ENCODE peak calls at places on chromosome 3, in ten cellular contexts. One of them, this sample, is unnamed.

GRCh38 chr3:191460360-191460759 is 603 bp upstream of the PYDC2 start:
- DNase-seq in tibial nerve: no peak
- DNase-seq in cardiac muscle cell: no peak
- DNase-seq in CD8-positive, alpha-beta T cell: no peak
- DNase-seq in lower lobe of right lung: no peak
- DNase-seq in AG09309: no peak
- DNase-seq in fibroblast of mammary gland: no peak
- DNase-seq in GM06990: no peak
- DNase-seq in endothelial cell of umbilical vein: no peak
- DNase-seq in RWPE2: no peak
- DNase-seq in this sample: no peak

GRCh38 chr3:137222736-137223135 is 265.0 kb downstream of the IL20RB start:
- DNase-seq in tibial nerve: no peak
- DNase-seq in cardiac muscle cell: no peak
- DNase-seq in CD8-positive, alpha-beta T cell: no peak
- DNase-seq in lower lobe of right lung: no peak
- DNase-seq in AG09309: no peak
- DNase-seq in fibroblast of mammary gland: no peak
- DNase-seq in GM06990: no peak
- DNase-seq in endothelial cell of umbilical vein: no peak
- DNase-seq in RWPE2: no peak
- DNase-seq in this sample: no peak

GRCh38 chr3:127053450-127053849 is 70.5 kb downstream of the PLXNA1 start:
- DNase-seq in tibial nerve: no peak
- DNase-seq in cardiac muscle cell: no peak
- DNase-seq in CD8-positive, alpha-beta T cell: no peak
- DNase-seq in lower lobe of right lung: no peak
- DNase-seq in AG09309: no peak
- DNase-seq in fibroblast of mammary gland: no peak
- DNase-seq in GM06990: no peak
- DNase-seq in endothelial cell of umbilical vein: no peak
- DNase-seq in RWPE2: peak; percentile 25
- DNase-seq in this sample: no peak

GRCh38 chr3:131550562-131551188 is 47.9 kb upstream of the MRPL3 start:
- DNase-seq in tibial nerve: no peak
- DNase-seq in cardiac muscle cell: no peak
- DNase-seq in CD8-positive, alpha-beta T cell: no peak
- DNase-seq in lower lobe of right lung: no peak
- DNase-seq in AG09309: no peak
- DNase-seq in fibroblast of mammary gland: no peak
- DNase-seq in GM06990: no peak
- DNase-seq in endothelial cell of umbilical vein: no peak
- DNase-seq in RWPE2: no peak
- DNase-seq in this sample: no peak

GRCh38 chr3:189631373-189631408 is at the start of gene TP63:
- DNase-seq in tibial nerve: no peak
- DNase-seq in cardiac muscle cell: no peak
- DNase-seq in CD8-positive, alpha-beta T cell: no peak
- DNase-seq in lower lobe of right lung: no peak
- DNase-seq in AG09309: no peak
- DNase-seq in fibroblast of mammary gland: no peak
- DNase-seq in GM06990: no peak
- DNase-seq in endothelial cell of umbilical vein: no peak
- DNase-seq in RWPE2: no peak
- DNase-seq in this sample: no peak

GRCh38 chr3:109336272-109336957 is 931 bp downstream of the DPPA4 start:
- DNase-seq in tibial nerve: no peak
- DNase-seq in cardiac muscle cell: peak; percentile 56
- DNase-seq in CD8-positive, alpha-beta T cell: peak; percentile 17
- DNase-seq in lower lobe of right lung: no peak
- DNase-seq in AG09309: no peak
- DNase-seq in fibroblast of mammary gland: peak; percentile 15
- DNase-seq in GM06990: no peak
- DNase-seq in endothelial cell of umbilical vein: no peak
- DNase-seq in RWPE2: no peak
- DNase-seq in this sample: peak; percentile 3

GRCh38 chr3:29868702-29869101 is 587.8 kb downstream of the RBMS3 start:
- DNase-seq in tibial nerve: no peak
- DNase-seq in cardiac muscle cell: no peak
- DNase-seq in CD8-positive, alpha-beta T cell: no peak
- DNase-seq in lower lobe of right lung: no peak
- DNase-seq in AG09309: no peak
- DNase-seq in fibroblast of mammary gland: no peak
- DNase-seq in GM06990: no peak
- DNase-seq in endothelial cell of umbilical vein: no peak
- DNase-seq in RWPE2: no peak
- DNase-seq in this sample: no peak

GRCh38 chr3:109050591-109051167 is 67.3 kb downstream of the MORC1 start:
- DNase-seq in tibial nerve: no peak
- DNase-seq in cardiac muscle cell: peak; percentile 11
- DNase-seq in CD8-positive, alpha-beta T cell: no peak
- DNase-seq in lower lobe of right lung: no peak
- DNase-seq in AG09309: no peak
- DNase-seq in fibroblast of mammary gland: peak; percentile 18
- DNase-seq in GM06990: no peak
- DNase-seq in endothelial cell of umbilical vein: peak; percentile 23
- DNase-seq in RWPE2: no peak
- DNase-seq in this sample: no peak

GRCh38 chr3:175434591-175434990 is 575.5 kb downstream of the NAALADL2 start:
- DNase-seq in tibial nerve: no peak
- DNase-seq in cardiac muscle cell: no peak
- DNase-seq in CD8-positive, alpha-beta T cell: no peak
- DNase-seq in lower lobe of right lung: no peak
- DNase-seq in AG09309: no peak
- DNase-seq in fibroblast of mammary gland: no peak
- DNase-seq in GM06990: no peak
- DNase-seq in endothelial cell of umbilical vein: no peak
- DNase-seq in RWPE2: no peak
- DNase-seq in this sample: no peak

GRCh38 chr3:173838644-173839043 is 441.1 kb downstream of the NLGN1 start:
- DNase-seq in tibial nerve: no peak
- DNase-seq in cardiac muscle cell: no peak
- DNase-seq in CD8-positive, alpha-beta T cell: no peak
- DNase-seq in lower lobe of right lung: no peak
- DNase-seq in AG09309: no peak
- DNase-seq in fibroblast of mammary gland: no peak
- DNase-seq in GM06990: no peak
- DNase-seq in endothelial cell of umbilical vein: no peak
- DNase-seq in RWPE2: no peak
- DNase-seq in this sample: no peak

GRCh38 chr3:85303156-85303555 is 344.4 kb downstream of the CADM2 start:
- DNase-seq in tibial nerve: no peak
- DNase-seq in cardiac muscle cell: no peak
- DNase-seq in CD8-positive, alpha-beta T cell: no peak
- DNase-seq in lower lobe of right lung: no peak
- DNase-seq in AG09309: no peak
- DNase-seq in fibroblast of mammary gland: no peak
- DNase-seq in GM06990: no peak
- DNase-seq in endothelial cell of umbilical vein: no peak
- DNase-seq in RWPE2: no peak
- DNase-seq in this sample: no peak

DNA sequence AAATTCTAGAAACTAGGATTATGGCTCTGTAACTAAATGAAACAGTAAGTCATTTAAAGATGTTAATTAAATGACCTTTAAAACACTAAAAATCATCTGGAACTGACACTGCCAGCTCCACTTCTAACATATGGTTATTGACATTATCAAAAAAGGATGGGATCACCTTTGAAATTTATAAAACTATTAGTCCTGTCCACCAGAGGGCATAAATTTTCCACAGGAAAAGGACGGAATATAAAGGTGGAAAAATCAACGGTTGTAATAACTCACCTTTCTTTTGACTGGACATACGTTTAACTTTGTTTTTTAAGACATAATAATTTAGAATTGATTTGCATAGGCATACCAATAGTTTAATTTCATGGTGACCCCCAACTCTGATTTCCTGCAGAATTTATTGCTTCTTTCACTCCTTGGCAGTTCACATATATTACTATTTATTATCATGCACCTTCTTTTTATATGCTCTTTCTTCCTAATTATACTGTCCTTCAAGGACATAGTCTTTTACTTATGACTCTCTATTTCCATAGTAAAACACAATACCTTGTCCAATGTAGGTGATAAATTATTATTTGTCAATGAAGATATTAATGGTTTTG is 345.7 kb downstream of the CADM2 start:
- DNase-seq in tibial nerve: no peak
- DNase-seq in cardiac muscle cell: peak; percentile 7
- DNase-seq in CD8-positive, alpha-beta T cell: no peak
- DNase-seq in lower lobe of right lung: no peak
- DNase-seq in AG09309: no peak
- DNase-seq in fibroblast of mammary gland: no peak
- DNase-seq in GM06990: no peak
- DNase-seq in endothelial cell of umbilical vein: no peak
- DNase-seq in RWPE2: no peak
- DNase-seq in this sample: no peak
- TF ChIP-seq CTCF in tibial nerve: no peak
- TF ChIP-seq CTCF in cardiac muscle cell: no peak
- TF ChIP-seq CTCF in CD8-positive, alpha-beta T cell: no peak
- TF ChIP-seq CTCF in lower lobe of right lung: no peak
- TF ChIP-seq CTCF in AG09309: no peak
- TF ChIP-seq CTCF in fibroblast of mammary gland: peak; percentile 13
- TF ChIP-seq CTCF in GM06990: no peak
- TF ChIP-seq CTCF in endothelial cell of umbilical vein: no peak
- TF ChIP-seq CTCF in RWPE2: peak; percentile 72
- TF ChIP-seq CTCF in this sample: no peak

GRCh38 chr3:195034101-195034500 is 236.9 kb downstream of the XXYLT1 start:
- DNase-seq in tibial nerve: no peak
- DNase-seq in cardiac muscle cell: no peak
- DNase-seq in CD8-positive, alpha-beta T cell: no peak
- DNase-seq in lower lobe of right lung: no peak
- DNase-seq in AG09309: no peak
- DNase-seq in fibroblast of mammary gland: no peak
- DNase-seq in GM06990: no peak
- DNase-seq in endothelial cell of umbilical vein: no peak
- DNase-seq in RWPE2: no peak
- DNase-seq in this sample: no peak

GRCh38 chr3:195034541-195034940 is 236.4 kb downstream of the XXYLT1 start:
- DNase-seq in tibial nerve: no peak
- DNase-seq in cardiac muscle cell: no peak
- DNase-seq in CD8-positive, alpha-beta T cell: no peak
- DNase-seq in lower lobe of right lung: no peak
- DNase-seq in AG09309: no peak
- DNase-seq in fibroblast of mammary gland: no peak
- DNase-seq in GM06990: no peak
- DNase-seq in endothelial cell of umbilical vein: no peak
- DNase-seq in RWPE2: no peak
- DNase-seq in this sample: no peak

GRCh38 chr3:195036203-195037016 is 234.5 kb downstream of the XXYLT1 start:
- DNase-seq in tibial nerve: no peak
- DNase-seq in cardiac muscle cell: no peak
- DNase-seq in CD8-positive, alpha-beta T cell: no peak
- DNase-seq in lower lobe of right lung: no peak
- DNase-seq in AG09309: no peak
- DNase-seq in fibroblast of mammary gland: no peak
- DNase-seq in GM06990: no peak
- DNase-seq in endothelial cell of umbilical vein: no peak
- DNase-seq in RWPE2: no peak
- DNase-seq in this sample: no peak

GRCh38 chr3:195037017-195037373 is 234.0 kb downstream of the XXYLT1 start:
- DNase-seq in tibial nerve: no peak
- DNase-seq in cardiac muscle cell: no peak
- DNase-seq in CD8-positive, alpha-beta T cell: no peak
- DNase-seq in lower lobe of right lung: no peak
- DNase-seq in AG09309: no peak
- DNase-seq in fibroblast of mammary gland: no peak
- DNase-seq in GM06990: no peak
- DNase-seq in endothelial cell of umbilical vein: no peak
- DNase-seq in RWPE2: no peak
- DNase-seq in this sample: no peak

DNA sequence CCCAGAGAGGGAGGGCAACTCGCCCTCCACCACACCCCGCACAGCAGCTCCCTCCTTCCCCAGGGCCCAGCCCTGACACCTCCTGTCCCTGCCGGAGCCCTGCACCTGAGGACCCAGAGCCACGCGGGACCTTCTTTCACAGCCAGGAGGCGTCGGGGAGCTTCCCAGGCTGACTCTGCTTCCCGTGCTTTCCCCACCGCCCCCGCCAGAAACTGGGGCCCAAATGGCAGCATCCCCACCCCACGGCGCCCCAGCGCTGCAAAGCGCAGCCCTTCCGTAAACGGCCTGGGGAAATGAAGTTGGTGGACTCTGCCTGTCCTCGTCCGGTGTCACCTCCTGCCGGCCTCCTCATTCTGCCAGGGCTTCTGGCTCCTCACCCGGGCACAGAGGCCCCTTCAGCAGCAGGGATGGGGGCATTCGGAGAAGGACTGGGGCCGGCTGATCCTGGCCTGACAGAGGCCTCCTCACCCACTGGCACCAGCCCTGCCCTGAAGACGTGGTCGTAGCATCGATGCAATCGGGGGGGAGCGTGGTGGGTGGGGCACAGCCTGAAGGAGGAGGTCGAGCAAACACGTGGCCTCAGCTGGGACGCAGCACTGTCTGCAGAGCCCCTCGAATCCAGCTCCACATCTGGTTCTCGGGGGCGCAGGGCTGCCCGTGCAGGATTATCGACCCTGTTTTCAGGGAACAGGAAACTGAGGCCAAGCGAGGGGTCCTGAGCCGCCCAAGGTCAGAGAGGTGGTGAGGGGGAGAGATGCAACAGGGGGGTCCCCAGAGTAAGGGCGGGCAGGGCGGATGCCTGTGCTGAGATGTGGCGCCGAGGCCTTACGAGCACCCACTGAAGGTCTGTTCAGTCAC is 235.4 kb downstream of the XXYLT1 start:
- DNase-seq in tibial nerve: no peak
- DNase-seq in cardiac muscle cell: no peak
- DNase-seq in CD8-positive, alpha-beta T cell: no peak
- DNase-seq in lower lobe of right lung: no peak
- DNase-seq in AG09309: no peak
- DNase-seq in fibroblast of mammary gland: no peak
- DNase-seq in GM06990: no peak
- DNase-seq in endothelial cell of umbilical vein: no peak
- DNase-seq in RWPE2: no peak
- DNase-seq in this sample: no peak
- H3K4me3 ChIP-seq in tibial nerve: no peak overlapping the region
- H3K4me3 ChIP-seq in cardiac muscle cell: no peak overlapping the region
- H3K4me3 ChIP-seq in CD8-positive, alpha-beta T cell: no peak overlapping the region
- H3K4me3 ChIP-seq in lower lobe of right lung: no peak overlapping the region
- H3K4me3 ChIP-seq in AG09309: no peak overlapping the region
- H3K4me3 ChIP-seq in fibroblast of mammary gland: no peak overlapping the region
- H3K4me3 ChIP-seq in GM06990: no peak overlapping the region
- H3K4me3 ChIP-seq in endothelial cell of umbilical vein: no peak overlapping the region
- H3K4me3 ChIP-seq in RWPE2: no peak overlapping the region
- H3K4me3 ChIP-seq in this sample: no peak overlapping the region

GRCh38 chr3:2765002-2765579 is 345.1 kb downstream of the IL5RA start:
- DNase-seq in tibial nerve: no peak
- DNase-seq in cardiac muscle cell: peak; percentile 65
- DNase-seq in CD8-positive, alpha-beta T cell: no peak
- DNase-seq in lower lobe of right lung: no peak
- DNase-seq in AG09309: no peak
- DNase-seq in fibroblast of mammary gland: no peak
- DNase-seq in GM06990: peak; percentile 13
- DNase-seq in endothelial cell of umbilical vein: no peak
- DNase-seq in RWPE2: no peak
- DNase-seq in this sample: no peak
- TF ChIP-seq CTCF in tibial nerve: no peak
- TF ChIP-seq CTCF in cardiac muscle cell: no peak
- TF ChIP-seq CTCF in CD8-positive, alpha-beta T cell: no peak
- TF ChIP-seq CTCF in lower lobe of right lung: no peak
- TF ChIP-seq CTCF in AG09309: no peak
- TF ChIP-seq CTCF in fibroblast of mammary gland: no peak
- TF ChIP-seq CTCF in GM06990: peak; percentile 53
- TF ChIP-seq CTCF in endothelial cell of umbilical vein: no peak
- TF ChIP-seq CTCF in RWPE2: peak; percentile 24
- TF ChIP-seq CTCF in this sample: no peak

GRCh38 chr3:37130984-37131975 is 43.1 kb downstream of the LRRFIP2 start:
- DNase-seq in tibial nerve: no peak
- DNase-seq in cardiac muscle cell: no peak
- DNase-seq in CD8-positive, alpha-beta T cell: no peak
- DNase-seq in lower lobe of right lung: no peak
- DNase-seq in AG09309: no peak
- DNase-seq in fibroblast of mammary gland: no peak
- DNase-seq in GM06990: no peak
- DNase-seq in endothelial cell of umbilical vein: peak; percentile 88
- DNase-seq in RWPE2: no peak
- DNase-seq in this sample: no peak
- H3K4me3 ChIP-seq in tibial nerve: no peak overlapping the region
- H3K4me3 ChIP-seq in cardiac muscle cell: no peak overlapping the region
- H3K4me3 ChIP-seq in CD8-positive, alpha-beta T cell: no peak overlapping the region
- H3K4me3 ChIP-seq in lower lobe of right lung: no peak overlapping the region
- H3K4me3 ChIP-seq in AG09309: no peak overlapping the region
- H3K4me3 ChIP-seq in fibroblast of mammary gland: no peak overlapping the region
- H3K4me3 ChIP-seq in GM06990: no peak overlapping the region
- H3K4me3 ChIP-seq in endothelial cell of umbilical vein: no peak overlapping the region
- H3K4me3 ChIP-seq in RWPE2: no peak overlapping the region
- H3K4me3 ChIP-seq in this sample: no peak overlapping the region

This sample was measured in AG10803.